ENCODE peak calls at places on chromosomes 7 and 10, in five cellular contexts. B is cardiac muscle cell, U is PC-3, W is WERI-Rb-1, R is esophagus squamous epithelium. F is an unnamed sample.

GRCh38 chr10:3407208-3407607 is 234.6 kb upstream of the PITRM1 start:
- DNase-seq in W (no peak), U (no peak), B (no peak), R (no peak), F (no peak)

GRCh38 chr7:99733448-99733847 is 1.5 kb downstream of the CYP3A7 start:
- DNase-seq in W (no peak), U (no peak), B (no peak), R (no peak), F (no peak)

GRCh38 chr7:33093266-33093665 is 15.9 kb downstream of the RP9 start:
- DNase-seq in B (no peak), U (no peak), R (no peak), W (peak), F (no peak)

GRCh38 chr10:128018236-128018635 is 108.0 kb downstream of the MKI67 start:
- DNase-seq in W (no peak), B (no peak), R (no peak), U (no peak), F (no peak)

GRCh38 chr7:37342665-37343471 is 105.8 kb downstream of the ELMO1 start:
- DNase-seq in U (no peak), W (no peak), B (no peak), R (no peak), F (no peak)

GRCh38 chr10:90920986-90921643 is at the start of gene ANKRD1:
- DNase-seq in R (no peak), B (peak), W (no peak), U (peak), F (no peak)

GRCh38 chr7:122885583-122886356 is 490 bp downstream of the CADPS2 start:
- DNase-seq in B (peak), W (peak), U (peak), R (no peak), F (peak)

GRCh38 chr7:102255916-102256315 is 30.8 kb upstream of the SH2B2 start:
- DNase-seq in R (no peak), U (no peak), W (no peak), B (no peak), F (no peak)

GRCh38 chr7:23211542-23211941 is 29.7 kb downstream of the NUP42 start:
- DNase-seq in W (no peak), U (no peak), R (no peak), B (no peak), F (no peak)

GRCh38 chr7:33395340-33395739 is 266.0 kb downstream of the BBS9 start:
- DNase-seq in R (no peak), B (no peak), U (no peak), W (no peak), F (no peak)

GRCh38 chr10:118629211-118629610 is 33.8 kb upstream of the PRLHR start:
- DNase-seq in W (no peak), U (no peak), B (no peak), R (no peak), F (no peak)

GRCh38 chr10:127193125-127193524 is 3.3 kb downstream of the INSYN2A start:
- DNase-seq in U (no peak), W (no peak), B (no peak), R (no peak), F (no peak)

GRCh38 chr7:111390000-111390399 is 172.3 kb downstream of the IMMP2L start:
- DNase-seq in R (no peak), U (no peak), W (no peak), B (no peak), F (no peak)

GRCh38 chr10:101451589-101452190 is 97.7 kb downstream of the BTRC start:
- DNase-seq in W (peak), U (no peak), R (no peak), B (no peak), F (no peak)

GRCh38 chr10:43225004-43225786 is 41.7 kb downstream of the RASGEF1A start:
- DNase-seq in U (no peak), W (peak), B (no peak), R (no peak), F (peak)

GRCh38 chr7:104967595-104967994 is 46.4 kb upstream of the KMT2E start:
- DNase-seq in B (no peak), R (no peak), U (no peak), W (no peak), F (no peak)

GRCh38 chr10:21297525-21298383 is 227.7 kb downstream of the SKIDA1 start:
- DNase-seq in U (no peak), R (no peak), W (no peak), B (no peak), F (no peak)

GRCh38 chr10:306654-307185 is 171.5 kb downstream of the ZMYND11 start:
- DNase-seq in B (peak), U (no peak), R (no peak), W (no peak), F (no peak)

GRCh38 chr10:28280652-28281051 is 22.2 kb downstream of the MPP7 start:
- DNase-seq in R (no peak), B (no peak), W (no peak), U (no peak), F (peak)

GRCh38 chr10:3526721-3527120 is 258.3 kb downstream of the KLF6 start:
- DNase-seq in B (no peak), R (no peak), U (no peak), W (no peak), F (no peak)

GRCh38 chr10:239109-239508 is 103.9 kb downstream of the ZMYND11 start:
- DNase-seq in R (no peak), U (peak), B (no peak), W (no peak), F (no peak)

GRCh38 chr10:106609867-106610266 is 554.6 kb downstream of the SORCS1 start:
- DNase-seq in U (peak), R (no peak), W (no peak), B (no peak), F (no peak)
- TF ChIP-seq CTCF in U (peak), R (no peak), W (peak), B (peak), F (no peak)

DNA sequence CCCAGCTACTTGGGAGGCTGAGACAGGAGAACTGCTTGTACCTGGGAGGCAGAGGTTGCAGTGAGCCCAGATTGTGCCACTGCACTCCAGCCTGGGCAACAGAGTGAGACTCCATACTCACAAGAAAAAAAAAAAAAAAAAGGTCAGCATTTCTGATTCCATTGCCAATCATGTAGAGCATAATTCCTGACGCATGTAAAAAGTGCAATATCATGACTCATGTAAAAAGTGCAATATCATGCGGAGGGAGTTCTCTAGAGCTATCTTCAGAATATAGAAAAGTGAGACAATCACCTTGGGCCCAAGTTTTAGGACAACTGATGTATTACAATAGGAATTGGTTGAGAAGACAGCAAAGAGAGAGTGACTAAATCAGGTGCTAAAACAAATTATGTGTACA is 85.8 kb downstream of the SEMA3A start:
- DNase-seq in W (no peak), U (no peak), R (no peak), B (no peak), F (no peak)
- H3K27ac ChIP-seq in W (no peak), U (no peak), R (no peak), B (no peak), F (no peak)

GRCh38 chr10:47146571-47146970 is 153.4 kb upstream of the GDF10 start:
- DNase-seq in U (no peak), B (no peak), W (no peak), R (no peak), F (no peak)

GRCh38 chr10:47145290-47145934 is 154.6 kb upstream of the GDF10 start:
- DNase-seq in W (no peak), B (no peak), R (no peak), U (no peak), F (no peak)

GRCh38 chr10:47144525-47144924 is 155.5 kb upstream of the GDF10 start:
- DNase-seq in R (no peak), B (no peak), U (no peak), W (no peak), F (no peak)

GRCh38 chr10:47150581-47150980 is 149.4 kb upstream of the GDF10 start:
- DNase-seq in W (no peak), B (no peak), R (no peak), U (no peak), F (no peak)

GRCh38 chr10:47147186-47147585 is 152.8 kb upstream of the GDF10 start:
- DNase-seq in B (no peak), R (no peak), W (no peak), U (peak), F (no peak)
- H3K4me3 ChIP-seq in B (no peak), R (no peak), W (no peak), U (no peak), F (no peak)

DNA sequence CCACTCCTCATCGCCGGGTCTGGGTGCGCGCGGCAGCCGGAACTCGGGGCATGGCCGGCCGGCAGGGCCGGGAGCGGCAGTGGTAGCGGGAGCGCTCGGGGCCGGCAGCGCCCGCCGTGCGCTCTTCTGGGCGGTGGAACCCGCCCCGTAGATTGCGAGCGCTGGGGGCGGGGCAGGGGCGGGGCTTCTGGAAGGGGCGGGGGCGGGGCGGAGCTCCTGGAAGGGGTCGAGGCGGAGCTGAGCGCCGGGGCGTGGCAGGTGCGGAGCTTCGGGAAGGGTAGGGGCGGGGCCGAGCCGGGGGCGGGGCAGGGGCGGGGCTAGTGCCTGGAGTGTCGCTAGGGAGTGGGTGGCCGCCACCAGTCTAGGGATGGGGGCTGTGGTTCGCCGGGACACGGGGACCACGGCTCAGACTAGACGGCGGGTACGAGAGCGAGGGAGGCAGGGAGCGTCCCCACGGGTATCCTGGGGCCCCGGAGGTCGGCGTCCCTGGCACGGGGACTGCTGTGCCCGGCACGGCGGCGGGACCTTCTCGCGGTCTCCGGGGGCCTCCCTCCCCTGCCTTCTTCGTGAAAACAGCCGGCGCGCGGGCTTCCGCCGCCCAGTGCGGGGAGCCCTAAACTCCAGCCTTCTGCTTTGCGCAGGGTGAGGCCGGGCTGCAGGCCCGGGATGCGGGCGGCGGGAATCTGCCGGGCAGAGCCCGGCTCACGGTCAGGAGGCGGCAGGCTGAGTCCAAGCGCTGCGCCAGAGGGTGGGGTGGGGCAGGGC is at the start of gene STK32C:
- DNase-seq in B (peak), U (peak), R (peak), W (peak), F (peak)
- TF ChIP-seq CTCF in B (no peak), U (no peak), R (no peak), W (no peak), F (no peak)

DNA sequence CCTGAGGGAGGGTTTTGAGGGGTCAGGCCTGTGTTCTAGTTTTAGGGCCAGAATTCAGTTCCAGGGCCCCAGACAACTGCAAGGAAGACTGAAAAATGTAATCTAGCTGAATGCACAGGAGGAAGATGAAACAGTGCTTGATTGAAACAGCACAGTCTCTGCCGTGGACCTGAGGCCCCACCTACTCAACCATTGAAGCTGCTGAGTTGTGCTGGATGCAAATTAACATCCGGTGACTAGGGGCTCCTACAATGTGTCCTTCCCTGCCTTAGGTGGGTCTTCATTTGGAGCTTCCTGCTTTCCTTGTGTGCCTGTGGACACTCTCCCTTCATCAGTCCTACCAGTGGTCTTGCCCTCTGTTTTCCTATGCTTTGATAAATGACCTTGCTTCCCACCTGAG is 5.7 kb downstream of the GLRX3 start:
- DNase-seq in U (no peak), B (no peak), R (no peak), W (no peak), F (no peak)
- H3K27ac ChIP-seq in U (no peak), B (no peak), R (no peak), W (no peak), F (no peak)

GRCh38 chr7:150897502-150898474 is 45.5 kb downstream of the AOC1 start:
- DNase-seq in B (no peak), U (no peak), R (no peak), W (no peak), F (no peak)
- H3K4me3 ChIP-seq in B (no peak), U (no peak), R (no peak), W (no peak), F (no peak)

DNA sequence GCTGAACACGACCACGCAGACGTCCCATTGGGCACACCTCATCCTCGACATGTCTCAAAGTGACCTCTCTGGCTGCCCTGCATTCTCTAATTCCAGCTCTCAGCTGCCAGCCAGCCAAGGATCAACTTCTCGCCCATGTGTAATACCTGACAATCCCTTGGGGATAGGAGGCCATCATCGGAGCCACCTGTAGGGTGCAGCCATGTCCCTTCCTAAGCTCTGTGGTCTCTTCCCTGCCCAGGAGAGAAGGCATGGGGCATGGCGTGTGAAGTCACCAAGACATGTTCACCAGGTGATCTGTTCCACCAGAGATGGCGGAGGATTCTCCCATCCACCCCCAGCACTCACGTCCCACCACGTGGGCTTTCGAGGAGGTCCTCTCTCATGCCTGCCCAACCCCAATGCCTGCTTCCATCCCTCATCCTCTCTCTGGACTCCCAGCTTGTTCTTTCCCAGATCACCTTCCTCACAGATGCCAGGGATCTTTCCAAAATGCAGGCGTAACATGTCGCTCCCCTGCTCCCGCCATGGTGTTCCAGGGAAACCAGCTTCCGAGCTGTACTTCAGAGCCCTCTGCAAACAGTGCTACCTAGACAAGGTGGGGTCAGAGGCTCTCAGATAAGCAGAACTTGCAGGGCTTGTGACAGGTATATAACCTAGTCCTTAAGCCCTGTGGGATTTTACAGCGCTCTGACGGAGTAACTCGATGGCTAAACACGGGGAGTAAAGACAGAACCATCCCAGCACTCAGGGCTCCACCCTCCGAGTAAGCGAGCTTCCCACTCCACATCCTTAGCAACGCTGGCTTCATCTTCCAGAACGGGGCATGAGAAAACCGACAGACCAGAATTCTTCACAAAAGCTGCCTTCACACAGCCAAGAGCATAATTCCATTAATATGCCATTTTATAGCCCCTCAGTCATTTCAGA is 41.1 kb downstream of the BRI3 start:
- DNase-seq in B (no peak), U (peak), R (no peak), W (no peak), F (no peak)
- TF ChIP-seq CTCF in B (no peak), U (peak), R (no peak), W (peak), F (no peak)

GRCh38 chr10:58282615-58283014 is 13.7 kb downstream of the CISD1 start:
- DNase-seq in W (no peak), U (no peak), R (no peak), B (no peak), F (no peak)
- H3K27ac ChIP-seq in W (no peak), U (no peak), R (peak), B (no peak), F (no peak)

DNA sequence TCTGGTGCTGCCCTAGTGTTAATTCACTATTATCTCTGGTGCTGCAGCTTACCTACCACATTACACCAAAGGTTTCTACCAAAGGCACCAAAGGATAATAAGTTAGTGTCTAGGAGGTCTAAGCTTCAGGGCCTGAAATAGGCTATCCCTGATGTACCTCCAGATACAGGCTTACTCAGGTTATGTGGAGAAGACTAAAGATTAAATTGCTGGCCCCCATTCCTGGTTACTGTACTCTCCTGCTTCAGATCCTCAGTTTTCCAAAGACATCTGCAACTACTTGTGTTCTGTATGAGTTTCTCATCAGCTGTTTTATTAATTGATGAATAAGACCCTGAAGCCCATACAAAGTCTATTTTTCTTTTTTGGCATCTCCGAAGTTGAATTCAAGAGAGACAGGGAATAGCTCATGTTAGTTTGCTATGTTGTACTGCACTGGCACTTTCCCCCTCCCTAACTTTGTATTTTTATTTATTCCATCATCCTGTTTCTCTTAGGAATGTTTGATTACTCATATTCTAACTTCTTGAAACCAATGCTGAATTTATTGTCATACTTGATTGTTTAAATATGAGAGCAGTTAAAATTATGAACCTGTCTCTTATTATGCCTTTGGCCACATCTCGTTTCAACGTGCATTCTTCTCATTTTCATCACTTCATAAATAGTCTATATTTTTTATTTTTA is 85.9 kb downstream of the PON1 start:
- DNase-seq in U (no peak), W (no peak), R (no peak), B (no peak), F (no peak)
- H3K4me3 ChIP-seq in U (no peak), W (no peak), R (no peak), B (no peak), F (peak)